ENCODE peak calls at places on chromosomes 11 and 22, in four cellular contexts. M is left ventricle myocardium inferior, Y is progenitor cell of endocrine pancreas, D is EH. X is an unnamed sample.

GRCh38 chr22:28250036-28250695 is 331.1 kb upstream of the PITPNB start:
- DNase-seq in M (no peak), Y (no peak), D (peak), X (no peak)

GRCh38 chr22:37563153-37564081 is 3.1 kb downstream of the CDC42EP1 start:
- DNase-seq in M (peak), Y (no peak), D (peak), X (peak)

GRCh38 chr22:19974233-19974861 is 32.7 kb upstream of the TXNRD2 start:
- DNase-seq in M (no peak), Y (peak), D (peak), X (peak)

GRCh38 chr11:104782377-104782754 is 115.9 kb downstream of the CASP12 start:
- DNase-seq in M (no peak), Y (no peak), D (no peak), X (no peak)

GRCh38 chr22:20398420-20398819 is 4.5 kb downstream of the ZNF74 start:
- DNase-seq in M (no peak), Y (no peak), D (no peak), X (no peak)

GRCh38 chr11:117855452-117855851 is 21.0 kb downstream of the FXYD6 start:
- DNase-seq in M (no peak), Y (no peak), D (no peak), X (no peak)

GRCh38 chr11:123052884-123053721 is 8.8 kb downstream of the HSPA8 start:
- DNase-seq in M (no peak), Y (no peak), D (no peak), X (no peak)

GRCh38 chr22:35475545-35475944 is 65.1 kb upstream of the RASD2 start:
- DNase-seq in M (no peak), Y (no peak), D (no peak), X (no peak)

GRCh38 chr22:48760481-48761238 is 1067.0 kb downstream of the BRD1 start:
- DNase-seq in M (no peak), Y (peak), D (no peak), X (no peak)

GRCh38 chr22:46578251-46578823 is 40.9 kb upstream of the CELSR1 start:
- DNase-seq in M (peak), Y (no peak), D (no peak), X (no peak)

GRCh38 chr11:75626692-75627536 is 41.9 kb downstream of the MAP6 start:
- DNase-seq in M (no peak), Y (no peak), D (peak), X (peak)

GRCh38 chr11:660681-661444 is 23.8 kb downstream of the DRD4 start:
- DNase-seq in M (no peak), Y (no peak), D (no peak), X (no peak)

GRCh38 chr11:70810131-70810530 is 411.8 kb downstream of the CTTN start:
- DNase-seq in M (no peak), Y (no peak), D (no peak), X (no peak)

GRCh38 chr11:59417023-59417422 is 9.2 kb downstream of the OR5A2 start:
- DNase-seq in M (no peak), Y (no peak), D (no peak), X (no peak)

GRCh38 chr22:42493393-42493792 is 26.2 kb downstream of the RRP7A start:
- DNase-seq in M (no peak), Y (no peak), D (no peak), X (no peak)

GRCh38 chr11:19597876-19598275 is 114.8 kb upstream of the NAV2 start:
- DNase-seq in M (no peak), Y (no peak), D (peak), X (no peak)

GRCh38 chr11:103483996-103484395 is 374.8 kb downstream of the DYNC2H1 start:
- DNase-seq in M (no peak), Y (no peak), D (peak), X (peak)

GRCh38 chr11:8809605-8810272 is 101.2 kb upstream of the AKIP1 start:
- DNase-seq in M (no peak), Y (no peak), D (no peak), X (no peak)

GRCh38 chr11:103870821-103871309 is 165.6 kb upstream of the DDI1 start:
- DNase-seq in M (peak), Y (no peak), D (no peak), X (no peak)

GRCh38 chr11:117411736-117412135 is 84.1 kb downstream of the CEP164 start:
- DNase-seq in M (no peak), Y (no peak), D (no peak), X (no peak)

GRCh38 chr11:69075421-69076128 is 26.8 kb downstream of the TPCN2 start:
- DNase-seq in M (peak), Y (no peak), D (peak), X (peak)

GRCh38 chr22:44407404-44408226 is 90.4 kb downstream of the RTL6 start:
- DNase-seq in M (peak), Y (no peak), D (no peak), X (no peak)

X was measured in brain microvascular endothelial cell.